ENCODE peak calls at places on chromosomes 3 and 15, in four cellular contexts. One of them, this sample, is unnamed.
A peak's percentile ranks its signal among the peaks of the same experiment; 100 is the strongest.

GRCh38 chr3:42473083-42473932 is 29.1 kb upstream of the VIPR1 start:
- DNase-seq in mammary epithelial cell: peak; percentile 17
- DNase-seq in adrenal gland: peak; percentile 38
- DNase-seq in bronchial epithelial cell: peak; percentile 32
- DNase-seq in this sample: no peak

GRCh38 chr3:141373768-141374526 is 5.6 kb downstream of the ZBTB38 start:
- DNase-seq in bronchial epithelial cell: no peak
- DNase-seq in adrenal gland: no peak
- DNase-seq in mammary epithelial cell: peak; percentile 56
- DNase-seq in this sample: no peak

GRCh38 chr3:150623945-150624344 is 20.8 kb downstream of the SELENOT start:
- DNase-seq in mammary epithelial cell: no peak
- DNase-seq in bronchial epithelial cell: no peak
- DNase-seq in adrenal gland: no peak
- DNase-seq in this sample: no peak

GRCh38 chr15:68536331-68537095 is 42.3 kb upstream of the CORO2B start:
- DNase-seq in bronchial epithelial cell: peak; percentile 30
- DNase-seq in adrenal gland: no peak
- DNase-seq in mammary epithelial cell: peak; percentile 34
- DNase-seq in this sample: no peak

GRCh38 chr3:193080821-193081220 is 160.2 kb upstream of the PLAAT1 start:
- DNase-seq in bronchial epithelial cell: no peak
- DNase-seq in mammary epithelial cell: no peak
- DNase-seq in adrenal gland: no peak
- DNase-seq in this sample: no peak

GRCh38 chr15:58731756-58732535 is 17.6 kb downstream of the ADAM10 start:
- DNase-seq in mammary epithelial cell: peak; percentile 86
- DNase-seq in bronchial epithelial cell: peak; percentile 72
- DNase-seq in adrenal gland: peak; percentile 22
- DNase-seq in this sample: no peak

GRCh38 chr15:69718916-69719315 is 266.3 kb downstream of the RPLP1 start:
- DNase-seq in bronchial epithelial cell: no peak
- DNase-seq in mammary epithelial cell: no peak
- DNase-seq in adrenal gland: peak; percentile 13
- DNase-seq in this sample: peak; percentile 16

GRCh38 chr3:71423151-71423906 is 160.2 kb downstream of the FOXP1 start:
- DNase-seq in bronchial epithelial cell: peak; percentile 98
- DNase-seq in adrenal gland: peak; percentile 19
- DNase-seq in mammary epithelial cell: peak; percentile 96
- DNase-seq in this sample: peak; percentile 39

GRCh38 chr3:106088899-106089298 is 220.1 kb upstream of the CBLB start:
- DNase-seq in adrenal gland: no peak
- DNase-seq in bronchial epithelial cell: no peak
- DNase-seq in mammary epithelial cell: no peak
- DNase-seq in this sample: no peak

GRCh38 chr15:26013946-26014345 is 150.8 kb upstream of the ATP10A start:
- DNase-seq in bronchial epithelial cell: no peak
- DNase-seq in adrenal gland: no peak
- DNase-seq in mammary epithelial cell: no peak
- DNase-seq in this sample: no peak

GRCh38 chr3:139588450-139588849 is 48.9 kb upstream of the RBP1 start:
- DNase-seq in bronchial epithelial cell: peak; percentile 40
- DNase-seq in mammary epithelial cell: peak; percentile 36
- DNase-seq in adrenal gland: no peak
- DNase-seq in this sample: peak; percentile 25

GRCh38 chr3:2477635-2478034 is 379.0 kb downstream of the CNTN4 start:
- DNase-seq in adrenal gland: no peak
- DNase-seq in bronchial epithelial cell: no peak
- DNase-seq in mammary epithelial cell: no peak
- DNase-seq in this sample: no peak

GRCh38 chr3:52123106-52123708 is 31.0 kb downstream of the POC1A start:
- DNase-seq in mammary epithelial cell: peak; percentile 66
- DNase-seq in adrenal gland: peak; percentile 76
- DNase-seq in bronchial epithelial cell: peak; percentile 79
- DNase-seq in this sample: peak; percentile 66

GRCh38 chr3:52845157-52845556 is 10.3 kb upstream of the MUSTN1 start:
- DNase-seq in adrenal gland: peak; percentile 83
- DNase-seq in bronchial epithelial cell: no peak
- DNase-seq in mammary epithelial cell: no peak
- DNase-seq in this sample: peak; percentile 50

GRCh38 chr15:45594322-45594721 is 7.1 kb downstream of the BLOC1S6 start:
- DNase-seq in adrenal gland: no peak
- DNase-seq in mammary epithelial cell: no peak
- DNase-seq in bronchial epithelial cell: no peak
- DNase-seq in this sample: no peak

GRCh38 chr3:52313774-52314188 is 2.3 kb upstream of the DNAH1 start:
- DNase-seq in mammary epithelial cell: peak; percentile 55
- DNase-seq in adrenal gland: peak; percentile 64
- DNase-seq in bronchial epithelial cell: peak; percentile 38
- DNase-seq in this sample: no peak

GRCh38 chr15:69535101-69535638 is 82.6 kb downstream of the RPLP1 start:
- DNase-seq in adrenal gland: no peak
- DNase-seq in mammary epithelial cell: peak; percentile 44
- DNase-seq in bronchial epithelial cell: peak; percentile 17
- DNase-seq in this sample: no peak

GRCh38 chr3:146504546-146505197 is 35.3 kb upstream of the PLSCR2 start:
- DNase-seq in bronchial epithelial cell: peak; percentile 53
- DNase-seq in adrenal gland: no peak
- DNase-seq in mammary epithelial cell: peak; percentile 33
- DNase-seq in this sample: no peak

GRCh38 chr3:191238321-191238817 is 39.3 kb downstream of the OSTN start:
- DNase-seq in adrenal gland: no peak
- DNase-seq in mammary epithelial cell: no peak
- DNase-seq in bronchial epithelial cell: peak; percentile 94
- DNase-seq in this sample: no peak

GRCh38 chr3:148175215-148175614 is 522.5 kb upstream of the AGTR1 start:
- DNase-seq in bronchial epithelial cell: peak; percentile 18
- DNase-seq in adrenal gland: no peak
- DNase-seq in mammary epithelial cell: no peak
- DNase-seq in this sample: no peak

GRCh38 chr3:65953881-65954733 is 84.6 kb downstream of the MAGI1 start:
- DNase-seq in mammary epithelial cell: no peak
- DNase-seq in bronchial epithelial cell: peak; percentile 3
- DNase-seq in adrenal gland: peak; percentile 49
- DNase-seq in this sample: peak; percentile 33

GRCh38 chr3:131868203-131868602 is 166.6 kb downstream of the CPNE4 start:
- DNase-seq in adrenal gland: no peak
- DNase-seq in mammary epithelial cell: no peak
- DNase-seq in bronchial epithelial cell: no peak
- DNase-seq in this sample: no peak

GRCh38 chr3:164479978-164480377 is 598.3 kb downstream of the SI start:
- DNase-seq in bronchial epithelial cell: no peak
- DNase-seq in adrenal gland: no peak
- DNase-seq in mammary epithelial cell: no peak
- DNase-seq in this sample: no peak

GRCh38 chr3:105837143-105837740 is 31.6 kb downstream of the CBLB start:
- DNase-seq in adrenal gland: no peak
- DNase-seq in bronchial epithelial cell: no peak
- DNase-seq in mammary epithelial cell: no peak
- DNase-seq in this sample: no peak

GRCh38 chr3:84304214-84304613 is 654.6 kb upstream of the CADM2 start:
- DNase-seq in adrenal gland: no peak
- DNase-seq in bronchial epithelial cell: no peak
- DNase-seq in mammary epithelial cell: no peak
- DNase-seq in this sample: no peak

GRCh38 chr3:84307339-84307738 is 651.5 kb upstream of the CADM2 start:
- DNase-seq in bronchial epithelial cell: no peak
- DNase-seq in mammary epithelial cell: no peak
- DNase-seq in adrenal gland: no peak
- DNase-seq in this sample: no peak

GRCh38 chr3:84308379-84308778 is 650.4 kb upstream of the CADM2 start:
- DNase-seq in adrenal gland: no peak
- DNase-seq in mammary epithelial cell: no peak
- DNase-seq in bronchial epithelial cell: no peak
- DNase-seq in this sample: no peak
- H3K27me3 ChIP-seq in adrenal gland: no peaks in the 10 kb centered on the region
- H3K27me3 ChIP-seq in mammary epithelial cell: no peaks in the 10 kb centered on the region
- H3K27me3 ChIP-seq in bronchial epithelial cell: no peaks in the 10 kb centered on the region
- H3K27me3 ChIP-seq in this sample: no peaks in the 10 kb centered on the region

GRCh38 chr3:180680097-180680430 is 775 bp upstream of the CCDC39 start:
- DNase-seq in bronchial epithelial cell: peak; percentile 61
- DNase-seq in adrenal gland: no peak
- DNase-seq in mammary epithelial cell: peak; percentile 56
- DNase-seq in this sample: no peak

GRCh38 chr3:180683816-180684215 is 4.5 kb upstream of the CCDC39 start:
- DNase-seq in adrenal gland: no peak
- DNase-seq in mammary epithelial cell: no peak
- DNase-seq in bronchial epithelial cell: no peak
- DNase-seq in this sample: no peak

GRCh38 chr3:180678231-180678630 is 1.1 kb downstream of the CCDC39 start:
- DNase-seq in bronchial epithelial cell: no peak
- DNase-seq in mammary epithelial cell: no peak
- DNase-seq in adrenal gland: no peak
- DNase-seq in this sample: no peak

GRCh38 chr3:180684807-180685206 is 5.5 kb upstream of the CCDC39 start:
- DNase-seq in adrenal gland: no peak
- DNase-seq in bronchial epithelial cell: no peak
- DNase-seq in mammary epithelial cell: no peak
- DNase-seq in this sample: no peak

DNA sequence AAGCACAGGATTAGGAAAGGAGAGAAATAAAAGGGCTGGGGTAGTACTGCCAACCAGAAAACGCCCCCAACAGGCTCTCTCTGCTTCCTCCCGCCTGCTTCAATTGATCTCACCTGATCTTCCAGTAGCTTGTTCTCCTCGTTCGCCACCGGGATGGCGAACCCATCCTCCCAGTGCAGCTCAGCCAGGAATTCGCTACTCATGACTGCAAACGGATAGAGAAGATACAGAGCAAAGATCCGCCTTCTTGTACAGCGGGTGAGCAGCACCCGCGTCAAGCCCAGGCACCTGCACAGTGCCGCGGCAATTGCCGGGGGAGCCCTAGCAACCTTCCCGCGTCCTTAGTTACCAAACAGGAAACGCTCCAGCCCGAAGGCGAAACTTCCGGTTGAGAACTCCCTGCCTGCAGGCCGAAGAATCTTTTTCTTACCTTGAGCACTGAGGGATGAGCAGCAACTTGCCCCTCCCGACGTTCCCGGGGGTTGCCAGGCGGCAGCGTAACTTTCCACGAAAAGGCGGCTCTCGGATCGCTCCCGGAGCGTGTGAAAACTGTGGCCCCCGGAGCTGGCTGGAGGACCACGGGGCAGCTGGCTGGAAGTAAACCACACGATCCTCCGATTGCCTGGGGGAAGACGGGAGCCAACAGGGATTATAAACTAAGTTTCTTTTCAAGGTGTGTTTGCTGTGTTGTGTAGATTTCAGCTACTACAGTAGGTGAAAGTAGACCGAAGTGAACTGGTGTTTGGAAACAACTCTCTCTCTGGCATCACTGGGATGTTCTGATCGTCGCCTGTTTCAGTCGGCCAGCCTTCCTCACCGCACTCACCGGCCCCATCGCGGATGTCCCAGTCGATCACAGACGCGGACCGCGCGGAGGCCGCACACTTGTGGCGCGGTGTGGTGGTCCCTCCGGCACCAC is at the start of gene CCDC39:
- DNase-seq in mammary epithelial cell: peak; percentile 83
- DNase-seq in bronchial epithelial cell: peak; percentile 80
- DNase-seq in adrenal gland: peak; percentile 60
- DNase-seq in this sample: peak; percentile 35
- H3K27me3 ChIP-seq in mammary epithelial cell: no peaks in the 10 kb centered on the region
- H3K27me3 ChIP-seq in bronchial epithelial cell: peaks cover 2% of the 10 kb centered on the region
- H3K27me3 ChIP-seq in adrenal gland: peaks cover 5% of the 10 kb centered on the region
- H3K27me3 ChIP-seq in this sample: peaks cover 45% of the 10 kb centered on the region

GRCh38 chr3:158100681-158101080 is 5.5 kb downstream of the SHOX2 start:
- DNase-seq in adrenal gland: no peak
- DNase-seq in bronchial epithelial cell: no peak
- DNase-seq in mammary epithelial cell: no peak
- DNase-seq in this sample: no peak

GRCh38 chr3:158095302-158095997 is 10.8 kb downstream of the SHOX2 start:
- DNase-seq in bronchial epithelial cell: no peak
- DNase-seq in mammary epithelial cell: no peak
- DNase-seq in adrenal gland: no peak
- DNase-seq in this sample: no peak

GRCh38 chr3:158097141-158097540 is 9.1 kb downstream of the SHOX2 start:
- DNase-seq in bronchial epithelial cell: no peak
- DNase-seq in mammary epithelial cell: no peak
- DNase-seq in adrenal gland: no peak
- DNase-seq in this sample: no peak

GRCh38 chr3:158098834-158099424 is 7.3 kb downstream of the SHOX2 start:
- DNase-seq in adrenal gland: no peak
- DNase-seq in mammary epithelial cell: peak; percentile 9
- DNase-seq in bronchial epithelial cell: no peak
- DNase-seq in this sample: no peak

DNA sequence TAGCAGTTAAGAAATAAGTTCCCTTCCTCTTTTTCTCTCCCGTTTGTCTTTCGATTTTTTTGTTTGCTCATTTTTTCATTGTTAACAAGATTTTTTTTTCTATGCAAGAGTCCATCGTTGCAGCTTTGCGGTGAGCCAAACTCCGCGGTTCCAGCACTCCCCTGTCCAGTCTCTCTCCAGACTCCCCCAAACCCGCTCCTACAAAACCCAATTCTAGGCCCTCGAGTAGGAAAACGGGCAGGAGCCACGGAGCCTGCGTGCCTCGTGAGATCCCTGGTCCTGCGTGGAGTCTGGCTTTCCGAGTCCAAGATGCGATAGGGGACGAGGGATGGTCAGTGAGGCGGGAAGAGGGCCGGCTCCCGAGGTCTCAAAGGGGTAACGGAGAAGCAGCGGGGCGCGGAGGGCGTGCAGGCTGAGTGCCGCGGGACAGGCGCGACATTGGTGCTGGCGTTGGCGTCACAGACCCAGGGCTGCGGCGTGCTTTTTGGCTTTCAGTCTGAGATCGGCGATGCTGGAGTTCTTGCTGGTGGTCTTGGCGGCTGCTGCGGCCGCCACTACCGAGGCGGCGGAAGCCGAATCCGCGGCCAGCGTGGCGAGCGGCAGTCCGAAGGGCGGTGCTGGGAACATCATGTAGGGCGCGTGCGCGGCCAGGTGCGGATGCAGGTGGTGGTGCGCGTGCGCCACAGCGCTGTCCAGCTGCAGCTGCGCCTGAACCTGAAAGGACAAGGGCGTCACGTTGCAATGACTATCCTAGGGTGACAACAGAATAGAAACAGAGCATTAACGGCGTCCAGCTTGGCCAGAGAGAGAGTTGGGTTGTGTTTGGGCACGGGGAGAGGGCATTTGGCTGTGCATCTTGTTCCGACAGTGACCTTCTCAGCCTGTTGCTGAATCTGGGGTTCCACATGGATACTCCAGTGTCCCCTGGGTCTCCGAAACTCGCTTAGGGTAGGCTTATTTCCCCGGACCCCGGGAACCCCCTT is 8.4 kb downstream of the SHOX2 start:
- DNase-seq in mammary epithelial cell: peak; percentile 80
- DNase-seq in bronchial epithelial cell: peak; percentile 69
- DNase-seq in adrenal gland: peak; percentile 51
- DNase-seq in this sample: no peak
- H3K27me3 ChIP-seq in mammary epithelial cell: peaks cover 59% of the 10 kb centered on the region
- H3K27me3 ChIP-seq in bronchial epithelial cell: peaks cover 62% of the 10 kb centered on the region
- H3K27me3 ChIP-seq in adrenal gland: peaks cover 94% of the 10 kb centered on the region
- H3K27me3 ChIP-seq in this sample: peaks cover 100% of the 10 kb centered on the region

DNA sequence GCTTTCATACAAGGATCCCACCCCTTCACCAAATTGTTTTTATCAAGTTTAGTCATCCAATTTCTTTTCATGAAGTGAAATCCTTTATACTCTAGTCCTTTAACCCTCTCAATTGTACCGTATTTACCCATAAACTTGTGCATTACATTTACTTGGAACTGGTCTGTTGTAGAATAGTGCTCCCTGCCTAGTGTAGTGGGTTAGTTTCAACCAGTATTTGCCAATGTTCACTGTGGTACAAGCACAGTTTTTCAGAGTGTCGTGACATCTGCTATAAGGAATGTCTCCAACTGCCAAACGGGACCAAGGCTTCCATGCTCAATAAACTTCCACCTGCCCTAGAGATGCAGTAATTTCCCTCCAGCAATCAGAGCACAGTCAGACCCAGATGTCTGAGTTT is 211.9 kb downstream of the KCNAB1 start:
- DNase-seq in adrenal gland: no peak
- DNase-seq in mammary epithelial cell: no peak
- DNase-seq in bronchial epithelial cell: no peak
- DNase-seq in this sample: no peak
- H3K27me3 ChIP-seq in adrenal gland: no peaks in the 10 kb centered on the region
- H3K27me3 ChIP-seq in mammary epithelial cell: no peaks in the 10 kb centered on the region
- H3K27me3 ChIP-seq in bronchial epithelial cell: no peaks in the 10 kb centered on the region
- H3K27me3 ChIP-seq in this sample: no peaks in the 10 kb centered on the region